ENCODE peak calls at places on chromosomes 11 and 22, in four cellular contexts. One of them, this sample, is unnamed.

GRCh38 chr11:122642971-122643370 is 12.6 kb upstream of the UBASH3B start:
- DNase-seq in H1: no peak
- DNase-seq in HepG2: no peak
- DNase-seq in K562: no peak
- DNase-seq in this sample: no peak

GRCh38 chr11:57210731-57211335 is 26.2 kb downstream of the APLNR start:
- DNase-seq in HepG2: no peak
- DNase-seq in K562: no peak
- DNase-seq in H1: no peak
- DNase-seq in this sample: no peak

GRCh38 chr11:112163875-112164521 is at the start of gene IL18:
- DNase-seq in H1: peak
- DNase-seq in HepG2: no peak
- DNase-seq in K562: peak
- DNase-seq in this sample: no peak

GRCh38 chr11:34086554-34087278 is 18.7 kb upstream of the NAT10 start:
- DNase-seq in H1: no peak
- DNase-seq in HepG2: no peak
- DNase-seq in K562: no peak
- DNase-seq in this sample: no peak

GRCh38 chr11:120532511-120533196 is 21.1 kb downstream of the GRIK4 start:
- DNase-seq in HepG2: peak
- DNase-seq in H1: no peak
- DNase-seq in K562: no peak
- DNase-seq in this sample: no peak

GRCh38 chr11:102957953-102958352 is 2.4 kb upstream of the MMP13 start:
- DNase-seq in HepG2: no peak
- DNase-seq in K562: no peak
- DNase-seq in H1: no peak
- DNase-seq in this sample: no peak

GRCh38 chr11:128776434-128777284 is 82.8 kb downstream of the FLI1 start:
- DNase-seq in H1: peak
- DNase-seq in K562: peak
- DNase-seq in HepG2: no peak
- DNase-seq in this sample: no peak

GRCh38 chr22:42621505-42622002 is 6.9 kb upstream of the POLDIP3 start:
- DNase-seq in K562: peak
- DNase-seq in HepG2: peak
- DNase-seq in H1: peak
- DNase-seq in this sample: no peak

GRCh38 chr11:115342142-115342541 is 162.1 kb downstream of the CADM1 start:
- DNase-seq in HepG2: no peak
- DNase-seq in H1: no peak
- DNase-seq in K562: no peak
- DNase-seq in this sample: no peak

GRCh38 chr11:112634551-112634950 is 326.7 kb upstream of the NCAM1 start:
- DNase-seq in K562: no peak
- DNase-seq in H1: no peak
- DNase-seq in HepG2: no peak
- DNase-seq in this sample: no peak

GRCh38 chr11:18383388-18384156 is 10.8 kb upstream of the LDHA start:
- DNase-seq in HepG2: peak
- DNase-seq in K562: peak
- DNase-seq in H1: no peak
- DNase-seq in this sample: peak

GRCh38 chr22:41857160-41857859 is 24.4 kb downstream of the SREBF2 start:
- DNase-seq in K562: peak
- DNase-seq in HepG2: peak
- DNase-seq in H1: peak
- DNase-seq in this sample: peak

GRCh38 chr11:6799402-6799801 is at the start of gene OR6A2:
- DNase-seq in HepG2: no peak
- DNase-seq in H1: no peak
- DNase-seq in K562: no peak
- DNase-seq in this sample: no peak
- H2AFZ ChIP-seq in HepG2: no peak
- H2AFZ ChIP-seq in H1: no peak
- H2AFZ ChIP-seq in K562: no peak
- H2AFZ ChIP-seq in this sample: no peak

GRCh38 chr22:48803993-48804810 is 1023.5 kb downstream of the BRD1 start:
- DNase-seq in H1: no peak
- DNase-seq in HepG2: no peak
- DNase-seq in K562: no peak
- DNase-seq in this sample: no peak

GRCh38 chr22:48802576-48802975 is 1025.1 kb downstream of the BRD1 start:
- DNase-seq in HepG2: no peak
- DNase-seq in K562: no peak
- DNase-seq in H1: no peak
- DNase-seq in this sample: no peak

GRCh38 chr22:48804811-48805301 is 1022.8 kb downstream of the BRD1 start:
- DNase-seq in K562: no peak
- DNase-seq in H1: no peak
- DNase-seq in HepG2: no peak
- DNase-seq in this sample: no peak

GRCh38 chr22:48805516-48805915 is 1022.2 kb downstream of the BRD1 start:
- DNase-seq in K562: no peak
- DNase-seq in HepG2: no peak
- DNase-seq in H1: no peak
- DNase-seq in this sample: no peak

DNA sequence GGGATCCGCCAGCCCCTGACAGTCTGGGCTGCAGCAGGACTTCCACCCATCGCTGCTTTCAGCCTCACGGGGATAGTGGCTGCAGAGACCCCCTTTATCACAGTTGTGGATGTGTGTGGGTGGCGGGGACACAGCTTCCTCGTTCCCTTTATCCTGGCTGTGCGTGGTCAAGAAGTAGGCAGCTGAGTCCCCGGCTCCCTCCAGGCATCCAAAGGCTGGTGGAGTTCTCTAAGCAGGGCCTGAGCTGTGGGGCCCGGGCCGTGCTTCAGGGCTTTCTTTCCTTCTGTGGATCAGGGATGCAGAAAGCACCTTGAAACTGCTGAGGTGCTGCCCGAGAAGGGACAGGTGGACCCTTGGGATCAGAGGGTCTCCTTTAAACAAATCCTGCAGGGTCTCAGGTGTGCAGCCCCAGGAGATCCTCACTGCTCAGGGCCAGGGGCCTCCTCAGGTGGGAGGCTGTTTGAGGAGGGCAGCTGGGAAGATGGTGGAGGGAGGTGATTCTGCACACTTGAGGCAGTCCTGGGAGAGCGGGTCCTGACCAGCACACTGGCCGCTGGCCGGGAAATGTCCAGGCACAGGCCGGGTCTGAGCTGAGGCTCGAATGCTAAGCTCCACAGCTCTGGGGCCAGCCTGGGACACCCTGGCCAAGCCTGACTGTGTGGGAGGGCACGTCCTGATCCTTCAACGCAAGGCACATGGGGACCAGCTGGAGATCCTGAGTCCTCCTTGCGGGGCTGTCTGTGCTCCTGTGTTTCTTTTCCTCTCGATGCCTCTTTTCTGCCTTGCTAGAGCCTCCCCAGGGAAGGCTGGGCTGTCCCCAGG is 1024.3 kb downstream of the BRD1 start:
- DNase-seq in H1: no peak
- DNase-seq in K562: no peak
- DNase-seq in HepG2: no peak
- DNase-seq in this sample: no peak
- TF ChIP-seq ATF2 in H1: no peak
- TF ChIP-seq ATF2 in K562: no peak
- TF ChIP-seq ATF2 in HepG2: no peak
- TF ChIP-seq ATF2 in this sample: no peak

GRCh38 chr11:46279393-46280099 is 2.1 kb downstream of the CREB3L1 start:
- DNase-seq in HepG2: no peak
- DNase-seq in H1: no peak
- DNase-seq in K562: no peak
- DNase-seq in this sample: no peak

GRCh38 chr11:46275964-46276641 is 1.4 kb upstream of the CREB3L1 start:
- DNase-seq in K562: no peak
- DNase-seq in H1: no peak
- DNase-seq in HepG2: peak
- DNase-seq in this sample: no peak

GRCh38 chr11:46277313-46277622 is 194 bp upstream of the CREB3L1 start:
- DNase-seq in H1: no peak
- DNase-seq in HepG2: no peak
- DNase-seq in K562: no peak
- DNase-seq in this sample: no peak

GRCh38 chr11:46277623-46278386 is at the start of gene CREB3L1:
- DNase-seq in HepG2: no peak
- DNase-seq in K562: peak
- DNase-seq in H1: peak
- DNase-seq in this sample: no peak

GRCh38 chr11:46278387-46279173 is 1.1 kb downstream of the CREB3L1 start:
- DNase-seq in K562: peak
- DNase-seq in H1: peak
- DNase-seq in HepG2: no peak
- DNase-seq in this sample: no peak
- H2AFZ ChIP-seq in K562: peak
- H2AFZ ChIP-seq in H1: peak
- H2AFZ ChIP-seq in HepG2: no peak
- H2AFZ ChIP-seq in this sample: peak

GRCh38 chr22:17398159-17398558 is 28.9 kb downstream of the CECR2 start:
- DNase-seq in H1: no peak
- DNase-seq in HepG2: no peak
- DNase-seq in K562: no peak
- DNase-seq in this sample: no peak

GRCh38 chr22:17403906-17404305 is 34.6 kb downstream of the CECR2 start:
- DNase-seq in H1: no peak
- DNase-seq in K562: no peak
- DNase-seq in HepG2: no peak
- DNase-seq in this sample: no peak

GRCh38 chr22:17400305-17400704 is 31.0 kb downstream of the CECR2 start:
- DNase-seq in H1: no peak
- DNase-seq in HepG2: no peak
- DNase-seq in K562: no peak
- DNase-seq in this sample: no peak

GRCh38 chr22:17401728-17402127 is 32.5 kb downstream of the CECR2 start:
- DNase-seq in H1: no peak
- DNase-seq in K562: no peak
- DNase-seq in HepG2: no peak
- DNase-seq in this sample: no peak

GRCh38 chr22:17402304-17402703 is 33.0 kb downstream of the CECR2 start:
- DNase-seq in H1: no peak
- DNase-seq in HepG2: no peak
- DNase-seq in K562: no peak
- DNase-seq in this sample: no peak
- TF ChIP-seq ATF2 in H1: no peak
- TF ChIP-seq ATF2 in HepG2: no peak
- TF ChIP-seq ATF2 in K562: no peak
- TF ChIP-seq ATF2 in this sample: no peak

This sample was measured in GM12878.